ENCODE peak calls at places on chromosomes 6 and 20, in eight cellular contexts. One of them, this sample, is unnamed.

GRCh38 chr6:2448826-2449571 is 203.6 kb upstream of the GMDS start:
- DNase-seq in mucosa of gallbladder: peak
- DNase-seq in HS-5: peak
- DNase-seq in fibroblast of pulmonary artery: peak
- DNase-seq in effector memory CD4-positive, alpha-beta T cell: no peak
- DNase-seq in NCI-H748 treated with DMSO at 0.1 percent for 48 hours: peak
- DNase-seq in hepatocyte: peak
- DNase-seq in neuronal stem cell: peak
- DNase-seq in this sample: no peak

GRCh38 chr6:52840763-52841585 is at the start of gene GSTA5:
- DNase-seq in mucosa of gallbladder: no peak
- DNase-seq in HS-5: no peak
- DNase-seq in fibroblast of pulmonary artery: no peak
- DNase-seq in effector memory CD4-positive, alpha-beta T cell: no peak
- DNase-seq in NCI-H748 treated with DMSO at 0.1 percent for 48 hours: no peak
- DNase-seq in hepatocyte: no peak
- DNase-seq in neuronal stem cell: no peak
- DNase-seq in this sample: no peak

GRCh38 chr20:13953227-13953626 is 37.2 kb downstream of the SEL1L2 start:
- DNase-seq in mucosa of gallbladder: no peak
- DNase-seq in HS-5: no peak
- DNase-seq in fibroblast of pulmonary artery: no peak
- DNase-seq in effector memory CD4-positive, alpha-beta T cell: no peak
- DNase-seq in NCI-H748 treated with DMSO at 0.1 percent for 48 hours: no peak
- DNase-seq in hepatocyte: no peak
- DNase-seq in neuronal stem cell: no peak
- DNase-seq in this sample: no peak

GRCh38 chr6:90256698-90257485 is 39.8 kb downstream of the BACH2 start:
- DNase-seq in mucosa of gallbladder: no peak
- DNase-seq in HS-5: peak
- DNase-seq in fibroblast of pulmonary artery: peak
- DNase-seq in effector memory CD4-positive, alpha-beta T cell: no peak
- DNase-seq in NCI-H748 treated with DMSO at 0.1 percent for 48 hours: no peak
- DNase-seq in hepatocyte: no peak
- DNase-seq in neuronal stem cell: no peak
- DNase-seq in this sample: no peak

GRCh38 chr6:123118811-123119210 is 122.8 kb downstream of the CLVS2 start:
- DNase-seq in mucosa of gallbladder: no peak
- DNase-seq in HS-5: no peak
- DNase-seq in fibroblast of pulmonary artery: no peak
- DNase-seq in effector memory CD4-positive, alpha-beta T cell: no peak
- DNase-seq in NCI-H748 treated with DMSO at 0.1 percent for 48 hours: peak
- DNase-seq in hepatocyte: peak
- DNase-seq in neuronal stem cell: no peak
- DNase-seq in this sample: no peak

GRCh38 chr20:13119583-13119982 is 101.5 kb upstream of the ISM1 start:
- DNase-seq in mucosa of gallbladder: peak
- DNase-seq in HS-5: no peak
- DNase-seq in fibroblast of pulmonary artery: peak
- DNase-seq in effector memory CD4-positive, alpha-beta T cell: no peak
- DNase-seq in NCI-H748 treated with DMSO at 0.1 percent for 48 hours: peak
- DNase-seq in hepatocyte: peak
- DNase-seq in neuronal stem cell: peak
- DNase-seq in this sample: peak

GRCh38 chr6:167495506-167496391 is 170.9 kb downstream of the TTLL2 start:
- DNase-seq in mucosa of gallbladder: no peak
- DNase-seq in HS-5: no peak
- DNase-seq in fibroblast of pulmonary artery: no peak
- DNase-seq in effector memory CD4-positive, alpha-beta T cell: no peak
- DNase-seq in NCI-H748 treated with DMSO at 0.1 percent for 48 hours: no peak
- DNase-seq in hepatocyte: no peak
- DNase-seq in neuronal stem cell: no peak
- DNase-seq in this sample: no peak

GRCh38 chr6:4313044-4313686 is 177.8 kb upstream of the ECI2 start:
- DNase-seq in mucosa of gallbladder: no peak
- DNase-seq in HS-5: peak
- DNase-seq in fibroblast of pulmonary artery: peak
- DNase-seq in effector memory CD4-positive, alpha-beta T cell: no peak
- DNase-seq in NCI-H748 treated with DMSO at 0.1 percent for 48 hours: no peak
- DNase-seq in hepatocyte: peak
- DNase-seq in neuronal stem cell: no peak
- DNase-seq in this sample: no peak

GRCh38 chr6:159762681-159763293 is 942 bp downstream of the ACAT2 start:
- DNase-seq in mucosa of gallbladder: peak
- DNase-seq in HS-5: no peak
- DNase-seq in fibroblast of pulmonary artery: no peak
- DNase-seq in effector memory CD4-positive, alpha-beta T cell: peak
- DNase-seq in NCI-H748 treated with DMSO at 0.1 percent for 48 hours: no peak
- DNase-seq in hepatocyte: peak
- DNase-seq in neuronal stem cell: no peak
- DNase-seq in this sample: peak

GRCh38 chr6:28446818-28447511 is 3.7 kb upstream of the ZSCAN23 start:
- DNase-seq in mucosa of gallbladder: no peak
- DNase-seq in HS-5: no peak
- DNase-seq in fibroblast of pulmonary artery: peak
- DNase-seq in effector memory CD4-positive, alpha-beta T cell: no peak
- DNase-seq in NCI-H748 treated with DMSO at 0.1 percent for 48 hours: no peak
- DNase-seq in hepatocyte: peak
- DNase-seq in neuronal stem cell: peak
- DNase-seq in this sample: no peak

GRCh38 chr6:27668442-27669275 is 195.8 kb upstream of the ZNF184 start:
- DNase-seq in mucosa of gallbladder: no peak
- DNase-seq in HS-5: peak
- DNase-seq in fibroblast of pulmonary artery: peak
- DNase-seq in effector memory CD4-positive, alpha-beta T cell: no peak
- DNase-seq in NCI-H748 treated with DMSO at 0.1 percent for 48 hours: peak
- DNase-seq in hepatocyte: peak
- DNase-seq in neuronal stem cell: no peak
- DNase-seq in this sample: no peak

GRCh38 chr6:144411506-144412165 is 126.5 kb downstream of the UTRN start:
- DNase-seq in mucosa of gallbladder: no peak
- DNase-seq in HS-5: no peak
- DNase-seq in fibroblast of pulmonary artery: no peak
- DNase-seq in effector memory CD4-positive, alpha-beta T cell: no peak
- DNase-seq in NCI-H748 treated with DMSO at 0.1 percent for 48 hours: no peak
- DNase-seq in hepatocyte: no peak
- DNase-seq in neuronal stem cell: no peak
- DNase-seq in this sample: no peak

GRCh38 chr20:21514553-21515251 is 838 bp upstream of the NKX2-2 start:
- DNase-seq in mucosa of gallbladder: no peak
- DNase-seq in HS-5: no peak
- DNase-seq in fibroblast of pulmonary artery: no peak
- DNase-seq in effector memory CD4-positive, alpha-beta T cell: no peak
- DNase-seq in NCI-H748 treated with DMSO at 0.1 percent for 48 hours: no peak
- DNase-seq in hepatocyte: no peak
- DNase-seq in neuronal stem cell: no peak
- DNase-seq in this sample: no peak

GRCh38 chr6:147279423-147279822 is 75.2 kb downstream of the STXBP5 start:
- DNase-seq in mucosa of gallbladder: no peak
- DNase-seq in HS-5: no peak
- DNase-seq in fibroblast of pulmonary artery: peak
- DNase-seq in effector memory CD4-positive, alpha-beta T cell: no peak
- DNase-seq in NCI-H748 treated with DMSO at 0.1 percent for 48 hours: no peak
- DNase-seq in hepatocyte: no peak
- DNase-seq in neuronal stem cell: no peak
- DNase-seq in this sample: no peak

GRCh38 chr20:10828221-10828620 is 154.4 kb upstream of the JAG1 start:
- DNase-seq in mucosa of gallbladder: no peak
- DNase-seq in HS-5: no peak
- DNase-seq in fibroblast of pulmonary artery: no peak
- DNase-seq in effector memory CD4-positive, alpha-beta T cell: no peak
- DNase-seq in NCI-H748 treated with DMSO at 0.1 percent for 48 hours: no peak
- DNase-seq in hepatocyte: no peak
- DNase-seq in neuronal stem cell: no peak
- DNase-seq in this sample: no peak

GRCh38 chr6:49332781-49333180 is 130.3 kb downstream of the MMUT start:
- DNase-seq in mucosa of gallbladder: no peak
- DNase-seq in HS-5: no peak
- DNase-seq in fibroblast of pulmonary artery: no peak
- DNase-seq in effector memory CD4-positive, alpha-beta T cell: no peak
- DNase-seq in NCI-H748 treated with DMSO at 0.1 percent for 48 hours: no peak
- DNase-seq in hepatocyte: no peak
- DNase-seq in neuronal stem cell: no peak
- DNase-seq in this sample: no peak

GRCh38 chr6:170293881-170294755 is 3.2 kb upstream of the DLL1 start:
- DNase-seq in mucosa of gallbladder: no peak
- DNase-seq in HS-5: no peak
- DNase-seq in fibroblast of pulmonary artery: no peak
- DNase-seq in effector memory CD4-positive, alpha-beta T cell: no peak
- DNase-seq in NCI-H748 treated with DMSO at 0.1 percent for 48 hours: no peak
- DNase-seq in hepatocyte: no peak
- DNase-seq in neuronal stem cell: peak
- DNase-seq in this sample: no peak

GRCh38 chr6:137217801-137218472 is 1.2 kb downstream of the IFNGR1 start:
- DNase-seq in mucosa of gallbladder: peak
- DNase-seq in HS-5: no peak
- DNase-seq in fibroblast of pulmonary artery: peak
- DNase-seq in effector memory CD4-positive, alpha-beta T cell: no peak
- DNase-seq in NCI-H748 treated with DMSO at 0.1 percent for 48 hours: no peak
- DNase-seq in hepatocyte: peak
- DNase-seq in neuronal stem cell: no peak
- DNase-seq in this sample: no peak

GRCh38 chr6:71642793-71643192 is 243.6 kb upstream of the RIMS1 start:
- DNase-seq in mucosa of gallbladder: no peak
- DNase-seq in HS-5: no peak
- DNase-seq in fibroblast of pulmonary artery: no peak
- DNase-seq in effector memory CD4-positive, alpha-beta T cell: no peak
- DNase-seq in NCI-H748 treated with DMSO at 0.1 percent for 48 hours: no peak
- DNase-seq in hepatocyte: no peak
- DNase-seq in neuronal stem cell: no peak
- DNase-seq in this sample: no peak

GRCh38 chr20:24470782-24471582 is 1.6 kb downstream of the SYNDIG1 start:
- DNase-seq in mucosa of gallbladder: no peak
- DNase-seq in HS-5: no peak
- DNase-seq in fibroblast of pulmonary artery: no peak
- DNase-seq in effector memory CD4-positive, alpha-beta T cell: no peak
- DNase-seq in NCI-H748 treated with DMSO at 0.1 percent for 48 hours: no peak
- DNase-seq in hepatocyte: no peak
- DNase-seq in neuronal stem cell: peak
- DNase-seq in this sample: no peak

This sample was measured in T-helper 9 cell.